ENCODE peak calls at places on chromosomes 3 and 15, in four cellular contexts. M, Y, H and Q are unnamed samples.

GRCh38 chr3:58111513-58112184 is 99.1 kb downstream of the DNASE1L3 start:
- DNase-seq in Y (no peak), M (no peak), H (no peak), Q (no peak)

GRCh38 chr3:76040946-76041345 is 255.6 kb upstream of the ZNF717 start:
- DNase-seq in H (no peak), Y (no peak), M (no peak), Q (no peak)

GRCh38 chr15:48778338-48778730 is 32.5 kb downstream of the CEP152 start:
- DNase-seq in H (no peak), Y (no peak), M (no peak), Q (no peak)

GRCh38 chr3:94076055-94076454 is 13.2 kb downstream of the NSUN3 start:
- DNase-seq in Y (no peak), M (no peak), H (no peak), Q (no peak)

GRCh38 chr15:36982441-36982840 is 117.9 kb downstream of the MEIS2 start:
- DNase-seq in H (no peak), M (no peak), Y (no peak), Q (no peak)

GRCh38 chr15:82750831-82751181 is 41.1 kb upstream of the AP3B2 start:
- DNase-seq in H (no peak), Y (no peak), M (no peak), Q (peak; percentile 66)

GRCh38 chr3:14460342-14461005 is 58.1 kb downstream of the SLC6A6 start:
- DNase-seq in Y (peak; percentile 71), H (peak; percentile 51), M (no peak), Q (no peak)

GRCh38 chr3:15272431-15273196 is 59.8 kb downstream of the SH3BP5 start:
- DNase-seq in H (no peak), Y (peak; percentile 13), M (no peak), Q (no peak)

GRCh38 chr3:41441568-41441967 is 242.3 kb downstream of the CTNNB1 start:
- DNase-seq in H (no peak), M (no peak), Y (no peak), Q (no peak)

GRCh38 chr3:149128856-149129255 is 582 bp upstream of the HPS3 start:
- DNase-seq in M (no peak), H (no peak), Y (no peak), Q (peak; percentile 25)

GRCh38 chr15:94324835-94325767 is 93.7 kb downstream of the MCTP2 start:
- DNase-seq in Y (no peak), M (no peak), H (no peak), Q (peak; percentile 3)

GRCh38 chr3:72487078-72487765 is 361.0 kb downstream of the SHQ1 start:
- DNase-seq in M (peak; percentile 61), H (peak; percentile 54), Y (peak; percentile 42), Q (peak; percentile 33)

GRCh38 chr3:31753050-31753425 is 220.3 kb downstream of the STT3B start:
- DNase-seq in Y (no peak), H (no peak), M (no peak), Q (no peak)

GRCh38 chr3:56125358-56126005 is 342.8 kb downstream of the ERC2 start:
- DNase-seq in M (peak; percentile 47), H (no peak), Y (no peak), Q (no peak)

GRCh38 chr3:882526-882925 is 210.3 kb upstream of the CNTN6 start:
- DNase-seq in M (no peak), H (no peak), Y (no peak), Q (no peak)

GRCh38 chr3:79516795-79517194 is 251.0 kb downstream of the ROBO1 start:
- DNase-seq in M (no peak), H (no peak), Y (no peak), Q (no peak)

GRCh38 chr3:49805884-49806701 is 3.0 kb downstream of the INKA1 start:
- DNase-seq in H (peak; percentile 21), Y (no peak), M (peak; percentile 95), Q (peak; percentile 82)
- TF ChIP-seq POLR2A in H (no peak), Y (no peak), M (peak; percentile 54), Q (no peak)

GRCh38 chr3:100956276-100956675 is 36.9 kb downstream of the ABI3BP start:
- DNase-seq in Y (no peak), M (no peak), H (no peak), Q (no peak)

GRCh38 chr3:100953103-100953502 is 40.1 kb downstream of the ABI3BP start:
- DNase-seq in M (no peak), H (no peak), Y (no peak), Q (no peak)

GRCh38 chr3:100954990-100955389 is 38.2 kb downstream of the ABI3BP start:
- DNase-seq in M (no peak), H (peak; percentile 75), Y (peak; percentile 31), Q (no peak)

GRCh38 chr3:100954199-100954935 is 38.9 kb downstream of the ABI3BP start:
- DNase-seq in H (no peak), Y (no peak), M (no peak), Q (no peak)

GRCh38 chr3:100957407-100958100 is 35.7 kb downstream of the ABI3BP start:
- DNase-seq in H (no peak), M (no peak), Y (no peak), Q (no peak)
- TF ChIP-seq POLR2A in H (no peak), M (no peak), Y (no peak), Q (no peak)

DNA sequence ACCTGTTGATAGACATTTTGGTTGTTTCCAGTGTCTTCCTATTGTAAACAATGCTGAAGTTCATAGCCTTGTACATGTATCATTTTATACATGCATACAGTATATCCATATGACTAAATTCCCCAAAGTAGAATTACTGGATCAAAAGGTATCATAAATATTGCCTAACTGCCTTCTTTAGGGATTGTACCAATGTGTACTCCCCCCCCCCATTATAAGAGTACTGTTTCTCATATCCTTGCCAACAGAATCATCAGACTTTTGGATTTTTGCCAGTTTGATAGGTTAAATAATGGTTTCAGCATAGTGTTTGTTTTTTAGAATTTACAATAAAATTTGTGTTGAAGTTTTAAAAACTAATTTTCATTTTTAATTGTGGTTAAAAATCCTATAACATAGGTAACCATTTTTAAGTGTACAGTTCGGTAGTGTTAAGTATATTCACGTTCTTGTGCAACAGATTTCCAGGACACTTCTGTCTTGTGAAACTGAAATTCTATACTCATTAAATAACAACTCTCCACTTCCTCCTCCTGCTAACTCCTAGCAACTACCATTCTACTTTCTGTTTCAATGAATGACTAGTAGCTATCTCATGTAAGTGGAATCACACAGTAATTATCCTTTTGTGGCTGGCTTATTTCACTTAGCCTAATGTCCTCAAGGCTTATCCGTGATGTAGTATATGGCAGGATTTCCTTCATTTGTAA is 30.8 kb upstream of the MAP3K13 start:
- DNase-seq in Y (no peak), M (peak; percentile 83), H (no peak), Q (no peak)
- TF ChIP-seq POLR2A in Y (no peak), M (no peak), H (no peak), Q (no peak)

GRCh38 chr15:50354838-50355611 is at the start of gene GABPB1:
- DNase-seq in M (peak; percentile 95), H (peak; percentile 75), Y (peak; percentile 93), Q (peak; percentile 97)
- TF ChIP-seq POLR2A in M (peak; percentile 90), H (peak; percentile 60), Y (no peak), Q (peak; percentile 87)

GRCh38 chr3:44554626-44555592 is at the start of gene ZKSCAN7:
- DNase-seq in H (peak; percentile 14), M (no peak), Y (peak; percentile 72), Q (peak; percentile 54)
- TF ChIP-seq POLR2A in H (no peak), M (no peak), Y (no peak), Q (no peak)

DNA sequence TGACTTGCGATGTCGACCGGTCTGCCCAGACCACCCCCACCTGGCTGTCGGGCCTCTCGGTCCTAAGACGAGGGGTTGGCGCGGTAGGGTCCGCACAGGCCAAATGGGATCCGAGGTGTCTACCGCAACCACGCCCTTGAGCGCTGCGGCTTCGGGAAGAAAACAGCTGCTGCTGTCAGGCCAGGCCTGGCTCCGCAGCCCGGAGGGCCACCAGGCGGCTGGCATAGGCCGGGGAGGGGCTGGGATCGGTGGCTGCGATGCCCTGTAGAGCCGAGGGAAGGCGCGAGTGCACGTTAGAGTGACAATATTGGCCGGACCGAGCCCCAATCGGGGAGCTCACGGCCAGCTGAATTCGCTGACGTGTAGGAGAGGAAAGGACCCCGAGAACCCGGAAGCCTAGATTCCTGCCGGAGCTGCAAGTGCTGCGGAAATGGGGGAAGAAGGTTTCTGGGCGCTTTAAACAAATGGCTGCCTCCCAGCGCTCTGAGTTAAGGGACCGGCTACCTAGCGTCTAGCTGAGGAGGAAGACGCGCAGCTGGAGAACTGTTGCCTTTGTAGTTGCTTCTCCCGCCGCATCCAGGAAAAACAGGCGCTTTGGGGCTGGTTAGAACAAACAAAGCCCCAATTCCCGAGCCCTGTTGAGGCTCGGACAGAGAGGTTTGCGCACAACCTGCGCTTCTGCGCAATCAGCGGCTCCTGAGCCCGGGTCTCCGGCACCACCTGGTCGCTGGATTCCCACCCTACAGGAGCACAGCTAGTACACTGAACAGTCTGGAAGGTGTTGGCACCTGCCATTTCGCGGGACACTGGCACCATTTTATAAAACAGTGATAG is 14.0 kb downstream of the ZIC4 start:
- DNase-seq in M (no peak), H (no peak), Y (peak; percentile 82), Q (no peak)
- TF ChIP-seq POLR2A in M (no peak), H (no peak), Y (no peak), Q (no peak)

DNA sequence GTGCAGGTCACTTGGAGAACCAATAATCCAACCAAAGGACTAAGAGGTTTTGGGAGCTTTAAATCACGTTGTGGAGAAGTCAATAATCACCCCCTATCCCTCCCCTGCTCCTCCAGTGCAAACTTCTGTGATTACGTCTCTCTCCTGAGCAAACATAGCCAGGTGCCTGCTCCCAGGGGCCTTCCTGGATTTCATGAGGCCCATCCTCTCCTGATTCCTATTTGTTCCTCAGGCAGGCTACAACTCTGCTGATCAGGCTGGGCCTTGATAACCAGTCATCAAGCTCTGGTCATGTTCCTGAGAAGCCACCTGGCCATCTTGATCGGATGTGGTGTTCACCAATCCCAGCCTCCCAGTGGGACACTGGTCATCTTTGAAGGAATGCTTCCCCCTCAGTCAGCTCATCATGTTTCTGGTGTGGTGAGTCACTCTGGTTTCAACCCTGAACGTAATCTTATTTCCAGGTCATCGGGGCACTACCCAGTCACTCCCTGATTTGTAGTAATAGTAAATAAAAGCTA is 2.9 kb upstream of the ZNF710 start:
- DNase-seq in M (peak; percentile 50), Y (no peak), H (no peak), Q (peak; percentile 60)
- TF ChIP-seq POLR2A in M (no peak), Y (no peak), H (no peak), Q (no peak)

DNA sequence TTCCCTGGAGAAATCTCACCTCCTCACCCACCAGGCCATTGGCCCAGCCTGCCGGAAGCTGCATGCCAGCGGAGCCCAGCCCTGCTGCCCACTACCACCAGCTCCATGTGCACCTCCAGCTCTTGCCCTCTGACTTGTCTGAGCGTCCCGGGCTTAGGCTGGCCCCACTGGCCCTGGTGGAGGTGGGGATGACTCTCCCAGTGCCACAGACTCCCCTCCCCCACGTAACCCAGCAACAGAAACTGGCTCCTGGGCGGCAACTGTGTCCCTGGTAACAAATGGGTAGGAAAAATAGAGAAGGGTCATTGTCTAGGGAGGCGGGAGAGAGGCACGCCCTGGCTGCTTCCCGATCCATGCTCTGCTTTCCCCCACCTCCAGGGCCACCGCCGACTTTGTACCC is 11.0 kb upstream of the SEMA3B start:
- DNase-seq in M (no peak), Y (no peak), H (no peak), Q (no peak)
- TF ChIP-seq POLR2A in M (no peak), Y (no peak), H (no peak), Q (no peak)